ENCODE peak calls at places on chromosome 10, in five cellular contexts. F is lung, M is ELR, O is erythroblast, T is NCI-H2029 treated with DMSO at 0.1 percent for 48 hours. S is an unnamed sample.

GRCh38 chr10:48511066-48511854 is 93.6 kb downstream of the ARHGAP22 start:
- DNase-seq in O (no peak), M (no peak), T (no peak), F (no peak), S (no peak)

GRCh38 chr10:59181668-59182067 is 5.2 kb downstream of the PHYHIPL start:
- DNase-seq in O (no peak), M (peak), F (no peak), T (peak), S (no peak)

GRCh38 chr10:13794982-13795381 is 208.2 kb downstream of the PRPF18 start:
- DNase-seq in O (no peak), F (no peak), T (no peak), M (no peak), S (no peak)

GRCh38 chr10:113686028-113686427 is 6.3 kb downstream of the CASP7 start:
- DNase-seq in T (no peak), F (no peak), O (no peak), M (no peak), S (no peak)

GRCh38 chr10:75572478-75572877 is 141.1 kb downstream of the LRMDA start:
- DNase-seq in M (no peak), T (no peak), O (no peak), F (no peak), S (no peak)

GRCh38 chr10:36888925-36889573 is 236.3 kb upstream of the ANKRD30A start:
- DNase-seq in M (peak), F (no peak), O (peak), T (no peak), S (no peak)

GRCh38 chr10:21721000-21721670 is 187.1 kb downstream of the MLLT10 start:
- DNase-seq in F (no peak), O (no peak), M (peak), T (no peak), S (no peak)

GRCh38 chr10:89916481-89916880 is 215.1 kb downstream of the KIF20B start:
- DNase-seq in F (no peak), M (peak), T (no peak), O (no peak), S (no peak)

GRCh38 chr10:58954163-58954562 is 222.3 kb upstream of the PHYHIPL start:
- DNase-seq in F (no peak), T (no peak), O (no peak), M (no peak), S (no peak)

GRCh38 chr10:7546365-7546967 is 120.3 kb downstream of the ITIH5 start:
- DNase-seq in T (no peak), O (no peak), M (no peak), F (no peak), S (no peak)

S was measured in heart left ventricle.